ENCODE peak calls at places on chromosomes 16 and 17, in ten cellular contexts. R is myocyte, U is NCI-H146, N is cardiac fibroblast, A is mucosa of gallbladder, W is NAMALWA, S is caudate nucleus, Q is DMS153, L is globus pallidus, J is T-cell. V is an unnamed sample.
A peak's percentile ranks its signal among the peaks of the same experiment; 100 is the strongest.

GRCh38 chr17:49498037-49498615 is 3.0 kb downstream of the NGFR start:
- DNase-seq in R (peak; percentile 21), U (no peak), N (no peak), A (no peak), W (no peak), S (no peak), Q (no peak), L (no peak), J (no peak), V (no peak)

GRCh38 chr16:10266809-10267208 is 84.6 kb upstream of the GRIN2A start:
- DNase-seq in R (no peak), U (no peak), N (no peak), A (no peak), W (no peak), S (no peak), Q (no peak), L (no peak), J (no peak), V (no peak)

GRCh38 chr17:21232033-21232749 is 18.2 kb upstream of the TMEM11 start:
- DNase-seq in R (no peak), U (no peak), N (no peak), A (no peak), W (no peak), S (no peak), Q (no peak), L (no peak), J (no peak), V (no peak)

GRCh38 chr16:68371706-68372380 is 61.0 kb downstream of the PRMT7 start:
- DNase-seq in R (no peak), U (no peak), N (no peak), A (no peak), W (no peak), S (no peak), Q (no peak), L (no peak), J (no peak), V (no peak)

GRCh38 chr16:11673091-11674000 is 5.1 kb downstream of the SNN start:
- DNase-seq in R (no peak), U (no peak), N (no peak), A (no peak), W (no peak), S (peak; percentile 37), Q (no peak), L (no peak), J (no peak), V (no peak)

GRCh38 chr17:7261377-7262191 is 694 bp downstream of the CLDN7 start:
- DNase-seq in R (no peak), U (peak; percentile 43), N (no peak), A (no peak), W (no peak), S (no peak), Q (no peak), L (no peak), J (no peak), V (no peak)

GRCh38 chr17:67452681-67453554 is 75.8 kb downstream of the PITPNC1 start:
- DNase-seq in R (no peak), U (peak; percentile 76), N (no peak), A (no peak), W (no peak), S (no peak), Q (no peak), L (no peak), J (no peak), V (no peak)

GRCh38 chr17:30716461-30717289 is 107.8 kb downstream of the CRLF3 start:
- DNase-seq in R (no peak), U (no peak), N (peak; percentile 12), A (no peak), W (peak; percentile 41), S (no peak), Q (no peak), L (no peak), J (no peak), V (no peak)

GRCh38 chr16:72400257-72401078 is 228.5 kb upstream of the PMFBP1 start:
- DNase-seq in R (peak; percentile 74), U (peak; percentile 33), N (peak; percentile 87), A (peak; percentile 49), W (peak; percentile 81), S (peak; percentile 7), Q (peak; percentile 24), L (peak; percentile 84), J (no peak), V (peak; percentile 27)